ENCODE peak calls at places on chromosome 19, in ten cellular contexts. Q, J, L, Y, S, G, R, H, N and I are unnamed samples.

GRCh38 chr19:10654610-10655456 is 687 bp downstream of the ILF3 start:
- DNase-seq in Q (peak), J (peak), L (peak), Y (peak), S (peak), G (no peak), R (no peak), H (peak), N (peak), I (peak)

GRCh38 chr19:49224856-49225255 is 67.3 kb downstream of the TRPM4 start:
- DNase-seq in Q (peak), J (peak), L (peak), Y (no peak), S (no peak), G (no peak), R (peak), H (no peak), N (no peak), I (peak)

GRCh38 chr19:30158893-30159245 is 213.3 kb upstream of the ZNF536 start:
- DNase-seq in Q (no peak), J (no peak), L (no peak), Y (no peak), S (no peak), G (no peak), R (no peak), H (no peak), N (peak), I (no peak)

GRCh38 chr19:6210721-6211600 is 68.8 kb downstream of the MLLT1 start:
- DNase-seq in Q (no peak), J (no peak), L (no peak), Y (peak), S (no peak), G (no peak), R (no peak), H (peak), N (peak), I (no peak)

GRCh38 chr19:36915992-36916830 is at the start of the genes ZNF568 and ZNF829:
- DNase-seq in Q (peak), J (peak), L (peak), Y (peak), S (peak), G (peak), R (peak), H (peak), N (peak), I (peak)

GRCh38 chr19:34088292-34088691 is 84.0 kb upstream of the LSM14A start:
- DNase-seq in Q (no peak), J (no peak), L (no peak), Y (no peak), S (no peak), G (no peak), R (no peak), H (no peak), N (no peak), I (no peak)

GRCh38 chr19:38543807-38544568 is 73.8 kb downstream of the MAP4K1 start:
- DNase-seq in Q (peak), J (peak), L (peak), Y (peak), S (peak), G (peak), R (peak), H (peak), N (peak), I (peak)

GRCh38 chr19:51097166-51097736 is 11.0 kb downstream of the CTU1 start:
- DNase-seq in Q (peak), J (peak), L (peak), Y (peak), S (peak), G (peak), R (peak), H (peak), N (peak), I (peak)

GRCh38 chr19:29812080-29812880 is 489 bp downstream of the CCNE1 start:
- DNase-seq in Q (no peak), J (peak), L (peak), Y (peak), S (peak), G (no peak), R (no peak), H (peak), N (peak), I (no peak)

GRCh38 chr19:46927893-46928292 is 67.1 kb downstream of the ARHGAP35 start:
- DNase-seq in Q (no peak), J (no peak), L (no peak), Y (no peak), S (no peak), G (no peak), R (no peak), H (no peak), N (no peak), I (no peak)

GRCh38 chr19:38321646-38322323 is 2.1 kb downstream of the KCNK6 start:
- DNase-seq in Q (peak), J (peak), L (peak), Y (no peak), S (peak), G (no peak), R (peak), H (no peak), N (no peak), I (peak)

GRCh38 chr19:6062274-6062673 is 48.0 kb downstream of the RFX2 start:
- DNase-seq in Q (peak), J (no peak), L (no peak), Y (peak), S (peak), G (no peak), R (no peak), H (peak), N (peak), I (peak)

GRCh38 chr19:3098141-3098514 is 4.0 kb downstream of the GNA11 start:
- DNase-seq in Q (peak), J (peak), L (no peak), Y (peak), S (no peak), G (no peak), R (no peak), H (peak), N (peak), I (peak)

GRCh38 chr19:6800991-6801396 is 28.5 kb downstream of the VAV1 start:
- DNase-seq in Q (peak), J (no peak), L (no peak), Y (no peak), S (no peak), G (no peak), R (peak), H (no peak), N (no peak), I (peak)

GRCh38 chr19:1750343-1751021 is 2.8 kb upstream of the ONECUT3 start:
- DNase-seq in Q (no peak), J (no peak), L (no peak), Y (peak), S (no peak), G (no peak), R (no peak), H (no peak), N (no peak), I (no peak)

GRCh38 chr19:2532252-2533071 is 56.5 kb downstream of the GADD45B start:
- DNase-seq in Q (peak), J (no peak), L (peak), Y (no peak), S (no peak), G (no peak), R (peak), H (no peak), N (no peak), I (peak)

GRCh38 chr19:18741566-18742121 is 49.5 kb downstream of the COMP start:
- DNase-seq in Q (no peak), J (no peak), L (peak), Y (peak), S (peak), G (no peak), R (no peak), H (no peak), N (peak), I (no peak)

GRCh38 chr19:1247747-1248453 is 483 bp upstream of the MIDN start:
- DNase-seq in Q (peak), J (peak), L (peak), Y (peak), S (peak), G (no peak), R (peak), H (peak), N (peak), I (peak)

GRCh38 chr19:18896421-18896841 is 473 bp upstream of the CERS1 start:
- DNase-seq in Q (no peak), J (no peak), L (no peak), Y (no peak), S (no peak), G (no peak), R (no peak), H (no peak), N (no peak), I (no peak)

GRCh38 chr19:18304194-18304495 is 18.7 kb downstream of the LSM4 start:
- DNase-seq in Q (no peak), J (peak), L (no peak), Y (peak), S (no peak), G (no peak), R (no peak), H (no peak), N (peak), I (no peak)

GRCh38 chr19:32748497-32748896 is 28.9 kb downstream of the TDRD12 start:
- DNase-seq in Q (no peak), J (no peak), L (no peak), Y (no peak), S (no peak), G (no peak), R (no peak), H (no peak), N (no peak), I (no peak)

GRCh38 chr19:29966594-29967249 is 24.7 kb downstream of the URI1 start:
- DNase-seq in Q (peak), J (no peak), L (no peak), Y (no peak), S (no peak), G (no peak), R (peak), H (no peak), N (no peak), I (peak)

GRCh38 chr19:40815223-40815622 is 16.2 kb downstream of the EGLN2 start:
- DNase-seq in Q (no peak), J (no peak), L (no peak), Y (no peak), S (no peak), G (no peak), R (no peak), H (no peak), N (no peak), I (no peak)

GRCh38 chr19:8240274-8241229 is 31.4 kb downstream of the CERS4 start:
- DNase-seq in Q (peak), J (peak), L (peak), Y (peak), S (peak), G (peak), R (peak), H (peak), N (peak), I (peak)

GRCh38 chr19:45499196-45500180 is 1.2 kb downstream of the PPM1N start:
- DNase-seq in Q (peak), J (no peak), L (peak), Y (peak), S (no peak), G (no peak), R (peak), H (no peak), N (peak), I (no peak)

GRCh38 chr19:41711376-41712261 is 3.2 kb downstream of the CEACAM5 start:
- DNase-seq in Q (no peak), J (no peak), L (no peak), Y (no peak), S (no peak), G (no peak), R (no peak), H (no peak), N (no peak), I (no peak)

GRCh38 chr19:31274266-31274963 is 74.8 kb downstream of the TSHZ3 start:
- DNase-seq in Q (no peak), J (no peak), L (no peak), Y (no peak), S (no peak), G (no peak), R (no peak), H (peak), N (no peak), I (no peak)

GRCh38 chr19:38952395-38953165 is 21.8 kb downstream of the MRPS12 start:
- DNase-seq in Q (no peak), J (no peak), L (peak), Y (peak), S (no peak), G (no peak), R (peak), H (no peak), N (no peak), I (no peak)

GRCh38 chr19:48342414-48342738 is 17.0 kb downstream of the EMP3 start:
- DNase-seq in Q (no peak), J (no peak), L (no peak), Y (no peak), S (no peak), G (no peak), R (no peak), H (no peak), N (no peak), I (no peak)

GRCh38 chr19:10294368-10294697 is 4.6 kb downstream of the ICAM5 start:
- DNase-seq in Q (no peak), J (no peak), L (no peak), Y (no peak), S (no peak), G (no peak), R (no peak), H (no peak), N (no peak), I (no peak)

GRCh38 chr19:37933965-37934364 is 27.0 kb downstream of the SIPA1L3 start:
- DNase-seq in Q (peak), J (peak), L (peak), Y (peak), S (no peak), G (no peak), R (peak), H (no peak), N (peak), I (peak)

GRCh38 chr19:39132344-39132969 is 6.9 kb downstream of the PAK4 start:
- DNase-seq in Q (no peak), J (no peak), L (no peak), Y (no peak), S (no peak), G (no peak), R (no peak), H (no peak), N (no peak), I (no peak)

GRCh38 chr19:32316034-32316433 is 29.4 kb upstream of the ZNF507 start:
- DNase-seq in Q (no peak), J (no peak), L (no peak), Y (no peak), S (no peak), G (no peak), R (no peak), H (no peak), N (no peak), I (no peak)

GRCh38 chr19:5338661-5339469 is 1.7 kb downstream of the PTPRS start:
- DNase-seq in Q (no peak), J (no peak), L (peak), Y (no peak), S (no peak), G (no peak), R (no peak), H (no peak), N (no peak), I (no peak)

GRCh38 chr19:15227261-15227660 is 5.0 kb downstream of the EPHX3 start:
- DNase-seq in Q (no peak), J (no peak), L (no peak), Y (no peak), S (no peak), G (no peak), R (no peak), H (no peak), N (no peak), I (no peak)

GRCh38 chr19:15225797-15226196 is 6.5 kb downstream of the EPHX3 start:
- DNase-seq in Q (no peak), J (no peak), L (no peak), Y (no peak), S (no peak), G (no peak), R (no peak), H (no peak), N (no peak), I (no peak)

GRCh38 chr19:15218501-15218900 is 13.7 kb downstream of the EPHX3 start:
- DNase-seq in Q (no peak), J (no peak), L (no peak), Y (no peak), S (no peak), G (no peak), R (no peak), H (no peak), N (no peak), I (no peak)

GRCh38 chr19:15222738-15223648 is 9.3 kb downstream of the EPHX3 start:
- DNase-seq in Q (peak), J (peak), L (peak), Y (peak), S (peak), G (peak), R (peak), H (peak), N (peak), I (peak)

GRCh38 chr19:15223649-15224371 is 8.4 kb downstream of the EPHX3 start:
- DNase-seq in Q (no peak), J (no peak), L (no peak), Y (no peak), S (no peak), G (no peak), R (no peak), H (no peak), N (no peak), I (no peak)
- H3K4me3 ChIP-seq in Q (peak), J (peak), L (peak), Y (peak), S (peak), G (peak), R (peak), H (peak), N (peak), I (peak)

DNA sequence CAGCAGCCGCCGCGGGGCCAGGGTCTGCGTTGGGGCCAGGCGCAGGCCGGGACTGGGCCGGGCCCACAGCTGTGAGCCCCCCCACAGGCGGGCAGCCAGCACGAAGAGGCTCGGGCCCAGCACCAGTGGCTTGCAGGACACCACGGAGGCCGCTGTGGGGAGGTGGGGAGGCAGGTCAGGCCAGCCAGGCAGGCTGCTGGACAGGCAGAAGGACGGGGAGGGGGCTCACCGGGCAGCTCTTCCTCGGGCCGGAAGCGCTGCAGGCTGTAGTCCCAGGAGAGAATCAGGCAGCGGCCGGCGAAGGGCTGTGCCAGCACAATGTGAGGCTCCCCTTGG is 8.3 kb downstream of the LGI4 start:
- DNase-seq in Q (no peak), J (no peak), L (no peak), Y (no peak), S (no peak), G (no peak), R (no peak), H (no peak), N (peak), I (no peak)
- H3K4me3 ChIP-seq in Q (no peak), J (peak), L (no peak), Y (no peak), S (no peak), G (no peak), R (no peak), H (no peak), N (peak), I (no peak)

GRCh38 chr19:43820098-43820860 is 6.8 kb upstream of the ZNF283 start:
- DNase-seq in Q (peak), J (peak), L (no peak), Y (peak), S (no peak), G (no peak), R (no peak), H (peak), N (peak), I (peak)
- H3K4me3 ChIP-seq in Q (peak), J (peak), L (no peak), Y (peak), S (peak), G (peak), R (peak), H (no peak), N (peak), I (peak)

DNA sequence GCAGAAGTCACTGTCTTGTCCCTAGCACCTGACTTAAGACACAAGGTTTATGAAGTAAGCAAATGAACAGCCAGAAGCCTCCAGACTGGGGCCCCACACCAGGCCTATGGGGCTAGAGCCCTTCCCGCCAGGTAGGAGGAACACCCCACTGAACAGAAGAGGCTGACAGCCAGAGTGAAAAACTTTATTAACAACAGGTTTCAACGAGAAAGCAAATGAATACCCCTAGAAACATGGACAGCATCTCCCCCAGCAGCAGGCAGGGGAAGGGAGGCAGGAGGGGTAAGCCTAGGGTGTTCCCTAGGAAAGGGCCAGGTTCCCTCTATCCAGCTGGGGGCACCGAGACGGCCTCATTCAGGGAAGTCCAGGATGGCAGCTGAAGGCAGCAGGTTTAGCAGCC is 1.3 kb downstream of the WDR83 start:
- DNase-seq in Q (no peak), J (no peak), L (no peak), Y (no peak), S (no peak), G (no peak), R (no peak), H (no peak), N (no peak), I (no peak)
- H3K4me3 ChIP-seq in Q (peak), J (peak), L (no peak), Y (peak), S (no peak), G (peak), R (no peak), H (no peak), N (peak), I (peak)